ENCODE peak calls at places on chromosomes 13 and 19, in ten cellular contexts. W is AG20443; B is activated CD4-positive, alpha-beta T cell treated with anti-CD3 and anti-CD28 coated beads, Interleukin-2, amount 50 U/mL, for 24 hours; N is stimulated activated CD4-positive, alpha-beta T cell treated with anti-CD3 and anti-CD28 coated beads, Interleukin-4, amount 100 ng/mL, for 1 hour; J is head of caudate nucleus; R is sciatic nerve; Z is COLO829; S is NCI-H146; G is neural progenitor cell; U is NCI-H226. F is an unnamed sample.

GRCh38 chr13:59531571-59532091 is 632.1 kb downstream of the DIAPH3 start:
- DNase-seq in U (peak), G (peak), J (peak), B (no peak), R (peak), W (peak), S (peak), N (no peak), Z (peak), F (no peak)

GRCh38 chr19:40443930-40444180 is 280 bp downstream of the SERTAD3 start:
- DNase-seq in Z (peak), S (peak), B (no peak), R (no peak), G (no peak), N (no peak), W (no peak), U (no peak), J (no peak), F (no peak)

GRCh38 chr13:113860579-113861432 is 3.1 kb downstream of the GAS6 start:
- DNase-seq in B (no peak), N (no peak), W (no peak), J (no peak), U (peak), S (peak), R (no peak), Z (no peak), G (peak), F (peak)

GRCh38 chr19:3696660-3696995 is 3.6 kb downstream of the PIP5K1C start:
- DNase-seq in Z (no peak), G (no peak), R (no peak), W (no peak), J (no peak), B (no peak), S (no peak), U (no peak), N (no peak), F (no peak)

GRCh38 chr13:26247608-26248007 is 6.3 kb upstream of the CDK8 start:
- DNase-seq in B (no peak), U (no peak), W (no peak), Z (no peak), N (no peak), J (no peak), S (no peak), R (no peak), G (no peak), F (no peak)

GRCh38 chr19:13938361-13939027 is at the start of gene PODNL1:
- DNase-seq in W (peak), G (peak), Z (no peak), S (no peak), U (peak), N (no peak), J (no peak), B (no peak), R (no peak), F (no peak)

GRCh38 chr19:2032296-2032941 is 16.9 kb upstream of the BTBD2 start:
- DNase-seq in W (peak), R (peak), B (no peak), S (peak), J (peak), N (no peak), U (peak), G (peak), Z (peak), F (peak)

GRCh38 chr13:113083022-113083373 is 22.6 kb upstream of the F7 start:
- DNase-seq in W (no peak), J (no peak), B (no peak), S (no peak), N (no peak), R (no peak), U (no peak), Z (no peak), G (no peak), F (no peak)

GRCh38 chr13:112958127-112958989 is 10.7 kb upstream of the MCF2L start:
- DNase-seq in G (no peak), U (no peak), S (no peak), J (no peak), R (peak), N (no peak), W (no peak), Z (no peak), B (no peak), F (peak)

GRCh38 chr19:3187662-3188511 is 2.2 kb downstream of the NCLN start:
- DNase-seq in B (no peak), G (no peak), J (no peak), S (no peak), Z (no peak), U (no peak), W (no peak), R (no peak), N (no peak), F (no peak)

GRCh38 chr13:73248711-73249580 is 190.1 kb downstream of the KLF5 start:
- DNase-seq in Z (no peak), U (no peak), J (no peak), S (no peak), B (no peak), R (no peak), N (no peak), G (no peak), W (no peak), F (no peak)

GRCh38 chr19:45147835-45148676 is 12.7 kb downstream of the NKPD1 start:
- DNase-seq in Z (no peak), G (peak), R (no peak), U (no peak), N (no peak), B (no peak), J (no peak), S (no peak), W (no peak), F (no peak)

GRCh38 chr13:48493076-48493765 is 39.7 kb downstream of the RCBTB2 start:
- DNase-seq in R (no peak), U (no peak), W (no peak), N (no peak), B (no peak), Z (no peak), S (no peak), J (no peak), G (no peak), F (no peak)

GRCh38 chr19:38848299-38849146 is 1.3 kb downstream of the HNRNPL start:
- DNase-seq in B (no peak), Z (no peak), S (no peak), U (no peak), W (no peak), N (no peak), J (no peak), G (no peak), R (no peak), F (no peak)

GRCh38 chr13:88068975-88069374 is 397.8 kb downstream of the SLITRK5 start:
- DNase-seq in B (no peak), W (no peak), S (peak), R (no peak), N (peak), Z (no peak), J (no peak), G (peak), U (no peak), F (no peak)

F was measured in mesenteric fat pad.